ENCODE peak calls at places on chromosomes 4 and X, in ten cellular contexts. C is HCT116, V is transverse colon, A is K562, Q is body of pancreas, L is HepG2, N is IMR-90, H is spleen, U is esophagus muscularis mucosa, I is esophagus squamous epithelium. O is an unnamed sample.

GRCh38 chr4:152243890-152244595 is 291.8 kb downstream of the FBXW7 start:
- DNase-seq in C (no peak), V (no peak), A (no peak), Q (no peak), L (no peak), N (no peak), H (no peak), U (peak; percentile 89), I (no peak), O (no peak)

GRCh38 chrX:20274121-20274520 is 7.4 kb upstream of the RPS6KA3 start:
- DNase-seq in C (no peak), V (no peak), A (no peak), Q (no peak), L (no peak), N (no peak), H (no peak), U (no peak), I (no peak), O (no peak)

GRCh38 chr4:180164799-180165198 is 2078.4 kb upstream of the TENM3 start:
- DNase-seq in C (no peak), V (no peak), A (no peak), Q (no peak), L (peak; percentile 1), N (peak; percentile 88), H (no peak), U (no peak), I (no peak), O (no peak)

GRCh38 chr4:46937493-46937892 is 28.4 kb upstream of the COX7B2 start:
- DNase-seq in C (no peak), V (no peak), A (no peak), Q (no peak), L (no peak), N (no peak), H (no peak), U (no peak), I (no peak), O (no peak)

GRCh38 chr4:71944956-71945355 is 86.8 kb upstream of the NPFFR2 start:
- DNase-seq in C (no peak), V (no peak), A (no peak), Q (no peak), L (no peak), N (peak; percentile 1), H (no peak), U (no peak), I (no peak), O (no peak)

GRCh38 chrX:41377624-41378023 is 43.7 kb downstream of the DDX3X start:
- DNase-seq in C (no peak), V (no peak), A (no peak), Q (no peak), L (no peak), N (no peak), H (no peak), U (no peak), I (no peak), O (no peak)

GRCh38 chr4:32148120-32148666 is 1428.0 kb downstream of the PCDH7 start:
- DNase-seq in C (no peak), V (no peak), A (no peak), Q (no peak), L (no peak), N (no peak), H (no peak), U (no peak), I (no peak), O (no peak)

GRCh38 chr4:15186149-15186548 is 183.9 kb downstream of the CPEB2 start:
- DNase-seq in C (no peak), V (no peak), A (no peak), Q (no peak), L (no peak), N (peak; percentile 15), H (no peak), U (peak; percentile 34), I (no peak), O (no peak)

GRCh38 chr4:96108146-96108545 is 268.3 kb downstream of the PDHA2 start:
- DNase-seq in C (no peak), V (no peak), A (no peak), Q (no peak), L (no peak), N (no peak), H (no peak), U (no peak), I (no peak), O (no peak)

GRCh38 chr4:187598246-187598645 is 397.3 kb upstream of the ZFP42 start:
- DNase-seq in C (no peak), V (no peak), A (no peak), Q (no peak), L (no peak), N (peak; percentile 10), H (no peak), U (no peak), I (no peak), O (no peak)

GRCh38 chr4:186931519-186931918 is 207.9 kb upstream of the FAT1 start:
- DNase-seq in C (no peak), V (no peak), A (no peak), Q (no peak), L (no peak), N (peak; percentile 70), H (no peak), U (no peak), I (no peak), O (no peak)

GRCh38 chrX:130413415-130413814 is 11.6 kb downstream of the RBMX2 start:
- DNase-seq in C (no peak), V (no peak), A (no peak), Q (no peak), L (no peak), N (no peak), H (no peak), U (no peak), I (no peak), O (no peak)

GRCh38 chr4:57154926-57155325 is 44.7 kb upstream of the IGFBP7 start:
- DNase-seq in C (no peak), V (no peak), A (no peak), Q (no peak), L (no peak), N (no peak), H (no peak), U (peak; percentile 45), I (no peak), O (no peak)

GRCh38 chrX:9127991-9128390 is 94.1 kb upstream of the FAM9B start:
- DNase-seq in C (no peak), V (no peak), A (no peak), Q (no peak), L (no peak), N (no peak), H (no peak), U (no peak), I (no peak), O (no peak)

GRCh38 chr4:132001542-132001941 is 1147.6 kb upstream of the PCDH10 start:
- DNase-seq in C (no peak), V (no peak), A (no peak), Q (no peak), L (no peak), N (peak; percentile 75), H (no peak), U (no peak), I (no peak), O (no peak)

GRCh38 chr4:55183926-55184599 is 58.7 kb upstream of the KDR start:
- DNase-seq in C (peak; percentile 87), V (no peak), A (no peak), Q (no peak), L (no peak), N (peak; percentile 97), H (no peak), U (no peak), I (no peak), O (no peak)

GRCh38 chr4:113384600-113384999 is 335.1 kb downstream of the ANK2 start:
- DNase-seq in C (peak; percentile 42), V (no peak), A (no peak), Q (no peak), L (no peak), N (peak; percentile 81), H (no peak), U (no peak), I (no peak), O (no peak)

GRCh38 chr4:185019451-185020292 is 1.4 kb downstream of the HELT start:
- DNase-seq in C (no peak), V (no peak), A (no peak), Q (no peak), L (no peak), N (no peak), H (no peak), U (no peak), I (no peak), O (no peak)

GRCh38 chr4:69470561-69470960 is 25.1 kb downstream of the UGT2B4 start:
- DNase-seq in C (no peak), V (no peak), A (no peak), Q (no peak), L (no peak), N (no peak), H (no peak), U (no peak), I (no peak), O (no peak)

GRCh38 chrX:1392376-1393130 is 640 bp upstream of the SLC25A6 start:
- DNase-seq in C (no peak), V (peak; percentile 78), A (peak; percentile 48), Q (peak; percentile 68), L (no peak), N (peak; percentile 52), H (no peak), U (no peak), I (no peak), O (peak; percentile 91)
- TF ChIP-seq POLR2A in C (no peak), V (peak; percentile 50), A (no peak), Q (no peak), L (peak; percentile 73), N (no peak), H (no peak), U (peak; percentile 12), I (no peak), O (no peak)

DNA sequence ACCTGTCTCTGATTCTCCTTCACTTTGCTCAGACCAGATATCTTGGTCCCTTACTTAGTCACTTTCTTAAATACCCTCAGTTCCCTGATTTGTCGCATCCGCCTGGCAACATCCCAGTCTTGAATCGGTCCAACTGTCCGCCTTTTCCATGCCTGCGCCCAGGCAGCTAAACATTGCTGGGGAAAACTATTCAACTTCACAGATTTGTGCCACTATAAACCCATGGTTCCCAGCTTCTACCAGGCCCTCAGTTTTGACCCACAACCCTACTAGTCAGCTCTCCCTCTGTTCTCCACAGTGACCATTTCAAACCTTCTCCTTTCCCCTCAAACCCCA is 451 bp upstream of the FGD1 start:
- DNase-seq in C (no peak), V (no peak), A (no peak), Q (no peak), L (no peak), N (no peak), H (no peak), U (no peak), I (no peak), O (no peak)
- H3K4me3 ChIP-seq in C (peak overlapping the region; percentile 58), V (no peak overlapping the region), A (no peak overlapping the region), Q (no peak overlapping the region), L (no peak overlapping the region), N (peak overlapping the region; percentile 37), H (no peak overlapping the region), U (peak overlapping the region; percentile 65), I (peak overlapping the region; percentile 60), O (peak overlapping the region; percentile 63)

GRCh38 chrX:49199906-49200771 is at the start of gene SYP:
- DNase-seq in C (peak; percentile 48), V (peak; percentile 91), A (peak; percentile 97), Q (peak; percentile 93), L (peak; percentile 73), N (peak; percentile 82), H (peak; percentile 95), U (peak; percentile 95), I (peak; percentile 48), O (peak; percentile 96)
- TF ChIP-seq POLR2A in C (peak; percentile 86), V (peak; percentile 60), A (peak; percentile 88), Q (peak; percentile 44), L (peak; percentile 68), N (no peak), H (peak; percentile 64), U (peak; percentile 42), I (peak; percentile 52), O (peak; percentile 69)

GRCh38 chrX:154373340-154374306 is 811 bp downstream of the FLNA start:
- DNase-seq in C (peak; percentile 78), V (peak; percentile 73), A (no peak), Q (peak; percentile 80), L (peak; percentile 59), N (peak; percentile 83), H (no peak), U (no peak), I (no peak), O (no peak)
- H3K4me3 ChIP-seq in C (peak overlapping the region; percentile 63), V (peak overlapping the region; percentile 50), A (peak overlapping the region; percentile 8), Q (no peak overlapping the region), L (peak overlapping the region; percentile 34), N (peak overlapping the region; percentile 90), H (peak overlapping the region; percentile 14), U (peak overlapping the region; percentile 74), I (peak overlapping the region; percentile 73), O (peak overlapping the region; percentile 78)

O was measured in sigmoid colon.